ENCODE peak calls at places on chromosomes 6 and 20, in five cellular contexts. I is NCI-H2029 treated with DMSO at 0.1 percent for 48 hours; F is activated CD4-positive, alpha-beta T cell treated with anti-CD3 and anti-CD28 coated beads, Interleukin-2, amount 10 ng/mL, durations not matched to agents 7 days and 5 days; W is upper lobe of left lung; Q is activated gamma-delta T cell treated with Interleukin-2 at 50 U/mL for 16 hours. A is an unnamed sample.

GRCh38 chr6:33691456-33692077 is 19.9 kb downstream of the UQCC2 start:
- DNase-seq in I (no peak), F (no peak), W (no peak), Q (no peak), A (no peak)

GRCh38 chr6:79515436-79515835 is 21.8 kb downstream of the LCA5 start:
- DNase-seq in I (no peak), F (no peak), W (no peak), Q (no peak), A (no peak)

GRCh38 chr6:26383624-26384417 is 913 bp downstream of the BTN2A2 start:
- DNase-seq in I (peak), F (peak), W (peak), Q (peak), A (no peak)

GRCh38 chr20:62240015-62240685 is 1.8 kb downstream of the OSBPL2 start:
- DNase-seq in I (no peak), F (no peak), W (peak), Q (no peak), A (no peak)

GRCh38 chr6:170152989-170153388 is 137.9 kb downstream of the DLL1 start:
- DNase-seq in I (peak), F (no peak), W (peak), Q (no peak), A (no peak)

GRCh38 chr20:22617160-22617559 is 32.8 kb upstream of the FOXA2 start:
- DNase-seq in I (peak), F (no peak), W (peak), Q (no peak), A (no peak)

GRCh38 chr6:167268683-167269280 is 22.3 kb upstream of the UNC93A start:
- DNase-seq in I (no peak), F (no peak), W (no peak), Q (no peak), A (no peak)

GRCh38 chr6:1263039-1263849 is 48.7 kb upstream of the FOXQ1 start:
- DNase-seq in I (no peak), F (no peak), W (peak), Q (no peak), A (no peak)

GRCh38 chr6:170175644-170176620 is 114.9 kb downstream of the DLL1 start:
- DNase-seq in I (no peak), F (no peak), W (no peak), Q (no peak), A (no peak)

GRCh38 chr6:168265827-168266815 is 53.5 kb downstream of the DACT2 start:
- DNase-seq in I (no peak), F (no peak), W (no peak), Q (no peak), A (no peak)

GRCh38 chr6:44021628-44022295 is 105.5 kb downstream of the MRPL14 start:
- DNase-seq in I (no peak), F (no peak), W (no peak), Q (no peak), A (no peak)

GRCh38 chr6:3882865-3883264 is 33.7 kb downstream of the FAM50B start:
- DNase-seq in I (no peak), F (no peak), W (no peak), Q (no peak), A (no peak)

GRCh38 chr6:134421496-134421895 is 103.6 kb upstream of the SGK1 start:
- DNase-seq in I (no peak), F (no peak), W (no peak), Q (no peak), A (no peak)

GRCh38 chr6:43089467-43089866 is 13.4 kb downstream of the PTK7 start:
- DNase-seq in I (no peak), F (no peak), W (no peak), Q (no peak), A (no peak)

GRCh38 chr20:59376109-59376841 is 75.9 kb downstream of the EDN3 start:
- DNase-seq in I (no peak), F (no peak), W (no peak), Q (no peak), A (no peak)

GRCh38 chr6:107115695-107116327 is 496 bp upstream of the BEND3 start:
- DNase-seq in I (peak), F (peak), W (peak), Q (peak), A (peak)

GRCh38 chr6:76852776-76853175 is 610.5 kb downstream of the HTR1B start:
- DNase-seq in I (no peak), F (no peak), W (no peak), Q (no peak), A (no peak)

GRCh38 chr6:36984581-36985383 is 1.2 kb downstream of the MTCH1 start:
- DNase-seq in I (no peak), F (peak), W (peak), Q (peak), A (peak)

GRCh38 chr6:149045404-149045803 is 272.1 kb upstream of the TAB2 start:
- DNase-seq in I (no peak), F (peak), W (no peak), Q (no peak), A (peak)

GRCh38 chr6:91029211-91029610 is 442.3 kb upstream of the MAP3K7 start:
- DNase-seq in I (peak), F (no peak), W (no peak), Q (no peak), A (no peak)

GRCh38 chr6:5712349-5713215 is 294.1 kb downstream of the NRN1 start:
- DNase-seq in I (no peak), F (no peak), W (no peak), Q (no peak), A (no peak)

A was measured in CD4-positive, alpha-beta memory T cell.